ENCODE peak calls at places on chromosomes 1 and 21, in eight cellular contexts. C is right atrium auricular region, F is cardiac muscle cell, B is HL-60, K is IMR-90, V is ovary, W is epithelial cell of esophagus, X is Panc1. Y is an unnamed sample.

GRCh38 chr1:159831696-159832225 is 5.1 kb downstream of the SLAMF8 start:
- DNase-seq in F (no peak), K (no peak), C (no peak), V (no peak), B (no peak), W (no peak), X (no peak), Y (no peak)

GRCh38 chr1:215748431-215748830 is 181.3 kb downstream of the KCTD3 start:
- DNase-seq in F (no peak), C (no peak), B (no peak), X (no peak), K (peak), W (no peak), V (no peak), Y (no peak)

GRCh38 chr1:236860674-236861073 is 65.6 kb downstream of the MTR start:
- DNase-seq in C (no peak), X (no peak), W (no peak), K (no peak), B (no peak), F (no peak), V (no peak), Y (no peak)

GRCh38 chr1:69312055-69312732 is 255.5 kb upstream of the LRRC7 start:
- DNase-seq in C (no peak), W (no peak), F (no peak), V (no peak), X (no peak), B (no peak), K (no peak), Y (no peak)

GRCh38 chr1:32818804-32819541 is 1.5 kb downstream of the S100PBP start:
- DNase-seq in W (no peak), B (peak), X (no peak), F (peak), C (no peak), V (no peak), K (no peak), Y (no peak)

GRCh38 chr1:117275055-117275454 is 64.3 kb upstream of the VTCN1 start:
- DNase-seq in C (no peak), F (no peak), V (no peak), W (no peak), K (peak), X (no peak), B (no peak), Y (no peak)

GRCh38 chr1:36411674-36412648 is 14.3 kb upstream of the LSM10 start:
- DNase-seq in K (peak), X (no peak), B (no peak), F (peak), V (no peak), C (no peak), W (peak), Y (peak)

GRCh38 chr1:156581661-156582387 is 2.3 kb downstream of the TTC24 start:
- DNase-seq in W (no peak), K (no peak), B (no peak), C (no peak), V (no peak), F (no peak), X (no peak), Y (no peak)

GRCh38 chr21:44253832-44254700 is 7.6 kb downstream of the DNMT3L start:
- DNase-seq in W (no peak), X (no peak), F (no peak), V (no peak), C (no peak), K (no peak), B (no peak), Y (no peak)

GRCh38 chr1:205965039-205965630 is 21.9 kb upstream of the SLC26A9 start:
- DNase-seq in F (no peak), W (no peak), C (no peak), X (no peak), V (no peak), B (no peak), K (no peak), Y (no peak)

GRCh38 chr21:16134134-16134533 is 404.4 kb downstream of the USP25 start:
- DNase-seq in W (no peak), V (no peak), K (no peak), B (no peak), X (no peak), C (no peak), F (no peak), Y (no peak)

GRCh38 chr21:41924355-41924754 is 29.5 kb downstream of the C2CD2 start:
- DNase-seq in B (no peak), K (peak), X (no peak), C (no peak), V (no peak), W (no peak), F (no peak), Y (peak)

GRCh38 chr1:208207388-208208131 is 36.6 kb downstream of the PLXNA2 start:
- DNase-seq in V (no peak), X (no peak), W (peak), K (peak), B (no peak), F (no peak), C (peak), Y (peak)

GRCh38 chr1:214862421-214862820 is 220.1 kb upstream of the KCNK2 start:
- DNase-seq in W (peak), K (peak), F (no peak), X (no peak), B (no peak), C (no peak), V (no peak), Y (peak)

GRCh38 chr1:156862602-156863599 is 2.2 kb downstream of the NTRK1 start:
- DNase-seq in W (peak), B (no peak), C (no peak), V (no peak), X (no peak), K (no peak), F (peak), Y (no peak)

GRCh38 chr1:24987875-24988559 is 57.9 kb upstream of the RUNX3 start:
- DNase-seq in B (no peak), V (no peak), F (no peak), C (no peak), X (no peak), W (no peak), K (no peak), Y (no peak)

GRCh38 chr1:234839663-234840062 is 229.7 kb upstream of the IRF2BP2 start:
- DNase-seq in V (no peak), X (no peak), B (no peak), C (peak), F (no peak), K (no peak), W (peak), Y (no peak)

GRCh38 chr21:45084881-45085536 is 10.6 kb downstream of the ADARB1 start:
- DNase-seq in C (no peak), X (no peak), F (no peak), B (no peak), K (no peak), W (no peak), V (no peak), Y (no peak)

GRCh38 chr1:22680736-22681135 is 27.7 kb downstream of the C1QB start:
- DNase-seq in B (no peak), F (no peak), C (no peak), W (no peak), K (no peak), X (no peak), V (no peak), Y (no peak)

GRCh38 chr1:7845761-7846160 is 7.1 kb downstream of the UTS2 start:
- DNase-seq in W (no peak), V (no peak), C (no peak), X (no peak), B (no peak), F (no peak), K (peak), Y (peak)

GRCh38 chr1:196387766-196388165 is 220.5 kb downstream of the KCNT2 start:
- DNase-seq in F (no peak), B (no peak), W (no peak), V (no peak), C (no peak), X (no peak), K (peak), Y (peak)

GRCh38 chr1:116239916-116240315 is 128.7 kb downstream of the MAB21L3 start:
- DNase-seq in F (no peak), B (no peak), V (no peak), C (no peak), X (no peak), K (no peak), W (peak), Y (no peak)

DNA sequence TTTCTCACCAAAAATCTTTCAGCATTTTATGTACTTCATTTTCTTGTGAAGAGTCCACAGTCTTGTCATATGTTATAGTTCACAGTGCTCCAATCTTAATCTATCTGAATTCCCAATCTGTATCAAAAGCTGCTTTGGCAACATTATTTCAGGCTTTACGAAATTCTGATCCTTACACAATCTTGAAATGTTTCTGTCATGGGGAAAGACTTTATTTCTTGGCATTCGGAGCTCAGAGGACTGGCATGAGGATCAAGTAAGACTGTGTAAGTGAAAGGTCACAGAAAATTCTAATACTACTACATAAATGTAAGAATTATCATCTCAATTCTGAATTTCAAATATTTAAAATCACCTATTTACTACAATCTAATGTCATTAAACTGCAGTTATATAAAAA is 2.0 kb downstream of the USP33 start:
- DNase-seq in C (no peak), V (no peak), K (peak), B (no peak), W (peak), F (no peak), X (no peak), Y (no peak)
- H3K4me3 ChIP-seq in C (no peak), V (no peak), K (no peak), B (no peak), W (no peak), F (no peak), X (peak), Y (no peak)

GRCh38 chr1:186682721-186683120 is 2.5 kb upstream of the PTGS2 start:
- DNase-seq in F (no peak), X (no peak), C (no peak), V (no peak), B (no peak), W (peak), K (peak), Y (peak)
- TF ChIP-seq CTCF in F (peak), X (no peak), C (peak), V (no peak), B (no peak), W (peak), K (peak), Y (peak)

DNA sequence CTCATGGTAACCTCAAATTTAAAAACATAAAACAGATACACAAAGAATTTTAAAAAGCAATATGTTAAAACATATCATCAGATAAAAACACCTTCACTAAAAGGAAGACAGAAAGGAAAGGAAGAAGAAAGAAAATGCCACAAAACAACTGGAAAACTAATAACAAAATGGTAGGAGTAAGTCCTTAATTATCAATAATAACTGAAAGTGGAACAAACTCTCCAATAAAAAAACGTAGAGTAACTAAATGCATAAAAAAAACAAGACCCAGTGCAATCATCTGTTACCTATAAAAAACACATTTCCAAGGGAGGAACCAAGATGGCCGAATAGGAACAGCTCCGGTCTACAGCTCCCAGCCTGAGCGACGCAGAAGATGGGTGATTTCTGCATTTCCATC is 47.1 kb upstream of the ACADM start:
- DNase-seq in F (no peak), W (no peak), X (no peak), V (no peak), B (no peak), K (no peak), C (no peak), Y (no peak)
- H3K4me3 ChIP-seq in F (no peak), W (no peak), X (no peak), V (no peak), B (no peak), K (no peak), C (no peak), Y (no peak)

GRCh38 chr1:16050328-16050727 is 6.7 kb downstream of the CLCNKB start:
- DNase-seq in V (no peak), X (no peak), C (no peak), K (no peak), W (no peak), F (no peak), B (no peak), Y (no peak)

GRCh38 chr1:16046865-16047264 is 3.3 kb downstream of the CLCNKB start:
- DNase-seq in X (no peak), F (no peak), K (no peak), V (no peak), C (no peak), B (no peak), W (peak), Y (no peak)

GRCh38 chr1:16047791-16048475 is 4.4 kb downstream of the CLCNKB start:
- DNase-seq in V (no peak), K (no peak), F (no peak), X (no peak), W (no peak), C (no peak), B (no peak), Y (no peak)

GRCh38 chr1:16051039-16051438 is 7.5 kb downstream of the CLCNKB start:
- DNase-seq in K (no peak), V (no peak), C (no peak), W (no peak), X (no peak), B (no peak), F (no peak), Y (no peak)

GRCh38 chr1:16048573-16049189 is 5.1 kb downstream of the CLCNKB start:
- DNase-seq in C (no peak), X (no peak), F (peak), W (peak), B (no peak), V (peak), K (no peak), Y (peak)
- TF ChIP-seq CTCF in C (peak), X (no peak), F (peak), W (no peak), B (no peak), V (no peak), K (no peak), Y (no peak)

GRCh38 chr1:97764991-97765390 is 155.8 kb downstream of the DPYD start:
- DNase-seq in W (no peak), B (no peak), X (no peak), V (no peak), K (no peak), F (no peak), C (no peak), Y (no peak)

GRCh38 chr1:97770376-97770775 is 150.5 kb downstream of the DPYD start:
- DNase-seq in V (no peak), B (no peak), X (no peak), C (no peak), K (no peak), W (no peak), F (no peak), Y (no peak)
- H3K4me3 ChIP-seq in V (no peak), B (no peak), X (no peak), C (no peak), K (no peak), W (no peak), F (no peak), Y (no peak)

DNA sequence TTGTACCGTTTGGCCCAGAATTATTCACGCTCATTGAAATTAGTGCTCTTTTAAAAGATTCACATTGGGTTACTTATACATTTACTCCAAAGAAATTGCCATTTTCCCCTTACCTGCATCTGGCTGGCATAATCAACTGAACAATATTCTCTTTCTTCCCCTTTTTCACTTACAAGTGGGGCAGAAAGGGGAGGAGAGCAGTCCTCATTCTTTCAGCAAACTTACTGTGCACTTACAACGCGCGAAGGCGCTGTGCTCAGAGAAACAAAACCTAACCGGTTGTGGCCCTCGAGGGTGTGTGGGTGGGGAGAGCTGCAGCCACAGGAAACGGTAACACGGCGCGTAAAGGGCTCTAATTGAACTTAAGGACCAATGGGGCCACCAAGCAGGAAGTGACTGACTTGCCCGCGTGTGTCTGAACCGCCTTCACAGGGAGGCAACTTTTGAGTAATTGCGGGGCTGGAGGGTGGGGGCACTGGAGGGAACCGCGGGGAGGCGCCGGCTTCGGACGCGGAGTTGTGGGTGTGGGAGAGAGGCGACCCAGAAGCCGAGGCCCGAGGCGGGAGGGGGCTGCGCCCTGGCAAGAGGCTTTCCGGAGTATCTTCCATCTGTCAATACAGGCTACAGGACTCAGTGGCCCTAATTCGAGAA is 693 bp upstream of the PNRC2 start:
- DNase-seq in C (peak), V (peak), F (peak), K (peak), X (no peak), B (peak), W (peak), Y (peak)
- TF ChIP-seq CTCF in C (peak), V (no peak), F (peak), K (peak), X (peak), B (peak), W (peak), Y (peak)

DNA sequence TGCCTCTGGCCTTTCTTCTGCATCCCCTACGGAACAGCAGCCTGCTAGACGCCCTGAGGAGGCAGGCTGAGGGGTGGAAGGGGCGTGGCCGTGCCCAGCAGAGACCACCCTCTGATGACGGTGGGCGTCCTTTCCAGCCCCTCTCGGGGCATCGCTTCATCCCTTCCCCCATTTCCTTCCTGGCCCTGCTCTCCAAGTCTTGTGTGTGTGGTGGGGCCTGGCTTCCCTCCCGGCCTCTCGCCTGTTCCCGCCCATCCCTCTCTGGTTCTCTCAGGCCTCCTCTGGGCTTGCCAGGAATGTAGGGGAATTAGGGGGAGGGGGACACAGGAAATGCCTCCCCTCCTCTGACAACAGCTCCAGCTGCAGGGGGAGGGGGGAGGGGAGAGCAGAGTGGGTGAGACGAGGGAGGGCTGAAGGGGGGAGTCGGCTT is 51.1 kb downstream of the SKI start:
- DNase-seq in X (no peak), F (peak), K (peak), C (no peak), B (no peak), V (peak), W (no peak), Y (peak)
- H3K4me3 ChIP-seq in X (no peak), F (no peak), K (no peak), C (no peak), B (no peak), V (no peak), W (no peak), Y (no peak)

GRCh38 chr1:233364026-233364425 is 36.5 kb downstream of the MAP3K21 start:
- DNase-seq in X (no peak), K (no peak), V (no peak), F (no peak), W (no peak), B (no peak), C (no peak), Y (no peak)
- TF ChIP-seq CTCF in X (no peak), K (no peak), V (no peak), F (no peak), W (no peak), B (no peak), C (no peak), Y (no peak)

Y was measured in astrocyte of the spinal cord.